ENCODE peak calls at places on chromosomes 12 and 14, in four cellular contexts. U, J, P and R are unnamed samples.

GRCh38 chr12:114916124-114916523 is 232.1 kb upstream of the TBX3 start:
- DNase-seq in U (peak), J (no peak), P (no peak), R (no peak)

GRCh38 chr14:99331796-99332195 is 59.8 kb upstream of the BCL11B start:
- DNase-seq in U (no peak), J (no peak), P (no peak), R (no peak)

GRCh38 chr12:92047058-92047826 is 98.4 kb downstream of the BTG1 start:
- DNase-seq in U (no peak), J (no peak), P (no peak), R (no peak)

GRCh38 chr12:46160081-46160980 is 108.5 kb downstream of the SLC38A1 start:
- DNase-seq in U (peak), J (no peak), P (no peak), R (no peak)

GRCh38 chr14:93967637-93968250 is 8.6 kb downstream of the ASB2 start:
- DNase-seq in U (no peak), J (no peak), P (no peak), R (peak)

GRCh38 chr12:50215033-50215432 is 47.9 kb upstream of the CERS5 start:
- DNase-seq in U (no peak), J (no peak), P (no peak), R (no peak)

GRCh38 chr14:75711796-75712211 is 50.8 kb downstream of the TTLL5 start:
- DNase-seq in U (peak), J (peak), P (no peak), R (no peak)

GRCh38 chr14:55586411-55586810 is 6.4 kb downstream of the KTN1 start:
- DNase-seq in U (no peak), J (no peak), P (no peak), R (no peak)

GRCh38 chr12:104990950-104991349 is 4.8 kb downstream of the NOPCHAP1 start:
- DNase-seq in U (no peak), J (peak), P (no peak), R (no peak)